ENCODE peak calls at places on chromosome 17, in ten cellular contexts. One of them, this sample, is unnamed.
A peak's percentile ranks its signal among the peaks of the same experiment; 100 is the strongest.

GRCh38 chr17:260031-260791 is 78.8 kb upstream of the DOC2B start:
- DNase-seq in body of pancreas: no peak
- DNase-seq in fibroblast of pulmonary artery: no peak
- DNase-seq in mesendoderm: no peak
- DNase-seq in stimulated activated CD4-positive, alpha-beta T cell treated with anti-CD3 and anti-CD28 coated beads, Interleukin-15, amount 100 ng/mL, for 48 hours: no peak
- DNase-seq in HuH-7.5: no peak
- DNase-seq in activated CD8-positive, alpha-beta T cell treated with anti-CD3 and anti-CD28 coated beads, Interleukin-2, amount 10 ng/mL, durations not matched to agents 7 days and 5 days: no peak
- DNase-seq in naive thymus-derived CD4-positive, alpha-beta T cell: no peak
- DNase-seq in sigmoid colon: peak; percentile 53
- DNase-seq in LoVo: no peak
- DNase-seq in this sample: no peak

GRCh38 chr17:74870512-74870911 is 2.3 kb downstream of the FDXR start:
- DNase-seq in HuH-7.5: no peak
- DNase-seq in stimulated activated CD4-positive, alpha-beta T cell treated with anti-CD3 and anti-CD28 coated beads, Interleukin-15, amount 100 ng/mL, for 48 hours: no peak
- DNase-seq in LoVo: no peak
- DNase-seq in body of pancreas: no peak
- DNase-seq in sigmoid colon: no peak
- DNase-seq in mesendoderm: no peak
- DNase-seq in fibroblast of pulmonary artery: peak; percentile 83
- DNase-seq in naive thymus-derived CD4-positive, alpha-beta T cell: no peak
- DNase-seq in activated CD8-positive, alpha-beta T cell treated with anti-CD3 and anti-CD28 coated beads, Interleukin-2, amount 10 ng/mL, durations not matched to agents 7 days and 5 days: no peak
- DNase-seq in this sample: no peak

GRCh38 chr17:8300629-8301242 is 5.5 kb upstream of the SLC25A35 start:
- DNase-seq in fibroblast of pulmonary artery: peak; percentile 74
- DNase-seq in stimulated activated CD4-positive, alpha-beta T cell treated with anti-CD3 and anti-CD28 coated beads, Interleukin-15, amount 100 ng/mL, for 48 hours: peak; percentile 20
- DNase-seq in HuH-7.5: peak; percentile 70
- DNase-seq in LoVo: peak; percentile 86
- DNase-seq in mesendoderm: peak; percentile 86
- DNase-seq in activated CD8-positive, alpha-beta T cell treated with anti-CD3 and anti-CD28 coated beads, Interleukin-2, amount 10 ng/mL, durations not matched to agents 7 days and 5 days: peak; percentile 74
- DNase-seq in sigmoid colon: peak; percentile 77
- DNase-seq in body of pancreas: peak; percentile 70
- DNase-seq in naive thymus-derived CD4-positive, alpha-beta T cell: peak; percentile 80
- DNase-seq in this sample: peak; percentile 88

GRCh38 chr17:79941088-79942010 is 94.3 kb downstream of the TBC1D16 start:
- DNase-seq in HuH-7.5: peak; percentile 4
- DNase-seq in sigmoid colon: peak; percentile 60
- DNase-seq in LoVo: no peak
- DNase-seq in naive thymus-derived CD4-positive, alpha-beta T cell: no peak
- DNase-seq in stimulated activated CD4-positive, alpha-beta T cell treated with anti-CD3 and anti-CD28 coated beads, Interleukin-15, amount 100 ng/mL, for 48 hours: no peak
- DNase-seq in mesendoderm: no peak
- DNase-seq in activated CD8-positive, alpha-beta T cell treated with anti-CD3 and anti-CD28 coated beads, Interleukin-2, amount 10 ng/mL, durations not matched to agents 7 days and 5 days: no peak
- DNase-seq in body of pancreas: peak; percentile 5
- DNase-seq in fibroblast of pulmonary artery: no peak
- DNase-seq in this sample: no peak

GRCh38 chr17:14330492-14330920 is 29.6 kb downstream of the HS3ST3B1 start:
- DNase-seq in body of pancreas: no peak
- DNase-seq in activated CD8-positive, alpha-beta T cell treated with anti-CD3 and anti-CD28 coated beads, Interleukin-2, amount 10 ng/mL, durations not matched to agents 7 days and 5 days: no peak
- DNase-seq in sigmoid colon: no peak
- DNase-seq in mesendoderm: peak; percentile 57
- DNase-seq in HuH-7.5: peak; percentile 34
- DNase-seq in stimulated activated CD4-positive, alpha-beta T cell treated with anti-CD3 and anti-CD28 coated beads, Interleukin-15, amount 100 ng/mL, for 48 hours: no peak
- DNase-seq in fibroblast of pulmonary artery: peak; percentile 64
- DNase-seq in LoVo: no peak
- DNase-seq in naive thymus-derived CD4-positive, alpha-beta T cell: no peak
- DNase-seq in this sample: no peak

GRCh38 chr17:77810536-77810935 is 148.0 kb upstream of the TNRC6C start:
- DNase-seq in fibroblast of pulmonary artery: peak; percentile 83
- DNase-seq in stimulated activated CD4-positive, alpha-beta T cell treated with anti-CD3 and anti-CD28 coated beads, Interleukin-15, amount 100 ng/mL, for 48 hours: no peak
- DNase-seq in naive thymus-derived CD4-positive, alpha-beta T cell: no peak
- DNase-seq in HuH-7.5: no peak
- DNase-seq in activated CD8-positive, alpha-beta T cell treated with anti-CD3 and anti-CD28 coated beads, Interleukin-2, amount 10 ng/mL, durations not matched to agents 7 days and 5 days: no peak
- DNase-seq in LoVo: no peak
- DNase-seq in sigmoid colon: peak; percentile 88
- DNase-seq in mesendoderm: peak; percentile 73
- DNase-seq in body of pancreas: no peak
- DNase-seq in this sample: no peak

GRCh38 chr17:72166040-72166439 is 45.2 kb downstream of the SOX9 start:
- DNase-seq in mesendoderm: peak; percentile 25
- DNase-seq in stimulated activated CD4-positive, alpha-beta T cell treated with anti-CD3 and anti-CD28 coated beads, Interleukin-15, amount 100 ng/mL, for 48 hours: no peak
- DNase-seq in body of pancreas: no peak
- DNase-seq in sigmoid colon: no peak
- DNase-seq in activated CD8-positive, alpha-beta T cell treated with anti-CD3 and anti-CD28 coated beads, Interleukin-2, amount 10 ng/mL, durations not matched to agents 7 days and 5 days: no peak
- DNase-seq in LoVo: no peak
- DNase-seq in fibroblast of pulmonary artery: no peak
- DNase-seq in naive thymus-derived CD4-positive, alpha-beta T cell: no peak
- DNase-seq in HuH-7.5: no peak
- DNase-seq in this sample: no peak

GRCh38 chr17:63774141-63774981 is at the start of gene DDX42:
- DNase-seq in HuH-7.5: peak; percentile 53
- DNase-seq in sigmoid colon: peak; percentile 80
- DNase-seq in body of pancreas: peak; percentile 90
- DNase-seq in naive thymus-derived CD4-positive, alpha-beta T cell: peak; percentile 18
- DNase-seq in LoVo: peak; percentile 41
- DNase-seq in mesendoderm: peak; percentile 72
- DNase-seq in stimulated activated CD4-positive, alpha-beta T cell treated with anti-CD3 and anti-CD28 coated beads, Interleukin-15, amount 100 ng/mL, for 48 hours: no peak
- DNase-seq in fibroblast of pulmonary artery: peak; percentile 62
- DNase-seq in activated CD8-positive, alpha-beta T cell treated with anti-CD3 and anti-CD28 coated beads, Interleukin-2, amount 10 ng/mL, durations not matched to agents 7 days and 5 days: no peak
- DNase-seq in this sample: no peak

GRCh38 chr17:58447039-58447975 is 30.0 kb upstream of the RNF43 start:
- DNase-seq in mesendoderm: peak; percentile 94
- DNase-seq in HuH-7.5: peak; percentile 39
- DNase-seq in body of pancreas: peak; percentile 81
- DNase-seq in LoVo: peak; percentile 84
- DNase-seq in naive thymus-derived CD4-positive, alpha-beta T cell: peak; percentile 52
- DNase-seq in activated CD8-positive, alpha-beta T cell treated with anti-CD3 and anti-CD28 coated beads, Interleukin-2, amount 10 ng/mL, durations not matched to agents 7 days and 5 days: peak; percentile 84
- DNase-seq in stimulated activated CD4-positive, alpha-beta T cell treated with anti-CD3 and anti-CD28 coated beads, Interleukin-15, amount 100 ng/mL, for 48 hours: peak; percentile 56
- DNase-seq in fibroblast of pulmonary artery: peak; percentile 91
- DNase-seq in sigmoid colon: no peak
- DNase-seq in this sample: peak; percentile 31

GRCh38 chr17:17811381-17812210 is 25.2 kb downstream of the SREBF1 start:
- DNase-seq in body of pancreas: no peak
- DNase-seq in LoVo: no peak
- DNase-seq in mesendoderm: peak; percentile 87
- DNase-seq in activated CD8-positive, alpha-beta T cell treated with anti-CD3 and anti-CD28 coated beads, Interleukin-2, amount 10 ng/mL, durations not matched to agents 7 days and 5 days: no peak
- DNase-seq in HuH-7.5: peak; percentile 83
- DNase-seq in sigmoid colon: no peak
- DNase-seq in fibroblast of pulmonary artery: peak; percentile 57
- DNase-seq in stimulated activated CD4-positive, alpha-beta T cell treated with anti-CD3 and anti-CD28 coated beads, Interleukin-15, amount 100 ng/mL, for 48 hours: no peak
- DNase-seq in naive thymus-derived CD4-positive, alpha-beta T cell: no peak
- DNase-seq in this sample: no peak

GRCh38 chr17:49031965-49032928 is 35.1 kb downstream of the IGF2BP1 start:
- DNase-seq in stimulated activated CD4-positive, alpha-beta T cell treated with anti-CD3 and anti-CD28 coated beads, Interleukin-15, amount 100 ng/mL, for 48 hours: no peak
- DNase-seq in activated CD8-positive, alpha-beta T cell treated with anti-CD3 and anti-CD28 coated beads, Interleukin-2, amount 10 ng/mL, durations not matched to agents 7 days and 5 days: peak; percentile 64
- DNase-seq in naive thymus-derived CD4-positive, alpha-beta T cell: peak; percentile 49
- DNase-seq in body of pancreas: peak; percentile 48
- DNase-seq in HuH-7.5: peak; percentile 86
- DNase-seq in sigmoid colon: no peak
- DNase-seq in fibroblast of pulmonary artery: peak; percentile 89
- DNase-seq in LoVo: peak; percentile 76
- DNase-seq in mesendoderm: peak; percentile 95
- DNase-seq in this sample: peak; percentile 28